ENCODE peak calls at places on chromosomes 7 and 10, in eight cellular contexts. D is endothelial cell of umbilical vein, P is breast epithelium, A is H1, X is sigmoid colon, R is body of pancreas, L is tibial nerve, G is IMR-90. W is an unnamed sample.

GRCh38 chr10:79102056-79102874 is 33.5 kb downstream of the ZMIZ1 start:
- DNase-seq in D (peak), P (peak), A (no peak), X (peak), R (peak), L (peak), G (peak), W (peak)

GRCh38 chr7:64875658-64876406 is 27.2 kb upstream of the ZNF273 start:
- DNase-seq in D (no peak), P (no peak), A (no peak), X (no peak), R (no peak), L (peak), G (no peak), W (no peak)

GRCh38 chr10:4883079-4883739 is 57.2 kb downstream of the AKR1E2 start:
- DNase-seq in D (no peak), P (no peak), A (no peak), X (no peak), R (peak), L (no peak), G (peak), W (no peak)

GRCh38 chr10:124665980-124666379 is 78.2 kb downstream of the FAM53B start:
- DNase-seq in D (no peak), P (no peak), A (no peak), X (no peak), R (no peak), L (no peak), G (no peak), W (no peak)

GRCh38 chr7:108863221-108863848 is 293.7 kb downstream of the DNAJB9 start:
- DNase-seq in D (no peak), P (no peak), A (no peak), X (no peak), R (no peak), L (no peak), G (no peak), W (no peak)

GRCh38 chr10:99232357-99232999 is 3.2 kb downstream of the HPSE2 start:
- DNase-seq in D (no peak), P (no peak), A (no peak), X (no peak), R (no peak), L (no peak), G (no peak), W (no peak)

GRCh38 chr10:32000937-32001336 is 55.3 kb downstream of the KIF5B start:
- DNase-seq in D (no peak), P (no peak), A (no peak), X (no peak), R (no peak), L (no peak), G (peak), W (no peak)

GRCh38 chr10:77844713-77845454 is 81.7 kb downstream of the DLG5 start:
- DNase-seq in D (peak), P (peak), A (no peak), X (no peak), R (no peak), L (no peak), G (peak), W (no peak)

GRCh38 chr7:41916450-41916927 is 213.6 kb upstream of the INHBA start:
- DNase-seq in D (peak), P (peak), A (no peak), X (peak), R (peak), L (peak), G (peak), W (peak)

GRCh38 chr7:45890902-45891461 is 2.7 kb downstream of the IGFBP1 start:
- DNase-seq in D (peak), P (no peak), A (no peak), X (no peak), R (no peak), L (peak), G (peak), W (no peak)

GRCh38 chr7:52944916-52945315 is 90.5 kb upstream of the POM121L12 start:
- DNase-seq in D (no peak), P (no peak), A (no peak), X (no peak), R (no peak), L (no peak), G (no peak), W (no peak)

GRCh38 chr7:33157781-33158180 is 28.4 kb downstream of the BBS9 start:
- DNase-seq in D (no peak), P (no peak), A (no peak), X (no peak), R (no peak), L (no peak), G (peak), W (no peak)

GRCh38 chr10:133276435-133277201 is at the start of gene ADAM8:
- DNase-seq in D (no peak), P (no peak), A (peak), X (no peak), R (peak), L (no peak), G (no peak), W (no peak)

GRCh38 chr10:45286980-45287379 is 28.4 kb downstream of the OR13A1 start:
- DNase-seq in D (no peak), P (no peak), A (no peak), X (no peak), R (no peak), L (no peak), G (no peak), W (no peak)

GRCh38 chr10:73916761-73917470 is 6.0 kb downstream of the PLAU start:
- DNase-seq in D (no peak), P (no peak), A (no peak), X (no peak), R (no peak), L (no peak), G (peak), W (no peak)

GRCh38 chr10:12129222-12130111 is at the start of gene SEC61A2:
- DNase-seq in D (peak), P (peak), A (peak), X (peak), R (peak), L (peak), G (peak), W (peak)

GRCh38 chr10:17851611-17852010 is 42.5 kb downstream of the MRC1 start:
- DNase-seq in D (peak), P (no peak), A (no peak), X (peak), R (peak), L (peak), G (no peak), W (peak)

GRCh38 chr7:20075992-20076813 is 141.0 kb downstream of the MACC1 start:
- DNase-seq in D (no peak), P (no peak), A (no peak), X (no peak), R (peak), L (no peak), G (no peak), W (no peak)

GRCh38 chr7:105652359-105652993 is 71.2 kb upstream of the EFCAB10 start:
- DNase-seq in D (peak), P (peak), A (peak), X (peak), R (peak), L (peak), G (peak), W (peak)

GRCh38 chr7:30708983-30709382 is 26.7 kb upstream of the CRHR2 start:
- DNase-seq in D (no peak), P (no peak), A (no peak), X (peak), R (peak), L (peak), G (no peak), W (peak)

GRCh38 chr7:107579881-107580715 is at the start of gene BCAP29:
- DNase-seq in D (peak), P (peak), A (peak), X (peak), R (peak), L (peak), G (peak), W (peak)
- TF ChIP-seq POLR2A in D (peak), P (peak), A (peak), X (no peak), R (peak), L (peak), G (peak), W (peak)

GRCh38 chr7:90230834-90231233 is 14.1 kb upstream of the CFAP69 start:
- DNase-seq in D (no peak), P (no peak), A (no peak), X (no peak), R (no peak), L (no peak), G (no peak), W (no peak)
- TF ChIP-seq POLR2A in D (no peak), P (no peak), A (no peak), X (no peak), R (no peak), L (no peak), G (no peak), W (no peak)

DNA sequence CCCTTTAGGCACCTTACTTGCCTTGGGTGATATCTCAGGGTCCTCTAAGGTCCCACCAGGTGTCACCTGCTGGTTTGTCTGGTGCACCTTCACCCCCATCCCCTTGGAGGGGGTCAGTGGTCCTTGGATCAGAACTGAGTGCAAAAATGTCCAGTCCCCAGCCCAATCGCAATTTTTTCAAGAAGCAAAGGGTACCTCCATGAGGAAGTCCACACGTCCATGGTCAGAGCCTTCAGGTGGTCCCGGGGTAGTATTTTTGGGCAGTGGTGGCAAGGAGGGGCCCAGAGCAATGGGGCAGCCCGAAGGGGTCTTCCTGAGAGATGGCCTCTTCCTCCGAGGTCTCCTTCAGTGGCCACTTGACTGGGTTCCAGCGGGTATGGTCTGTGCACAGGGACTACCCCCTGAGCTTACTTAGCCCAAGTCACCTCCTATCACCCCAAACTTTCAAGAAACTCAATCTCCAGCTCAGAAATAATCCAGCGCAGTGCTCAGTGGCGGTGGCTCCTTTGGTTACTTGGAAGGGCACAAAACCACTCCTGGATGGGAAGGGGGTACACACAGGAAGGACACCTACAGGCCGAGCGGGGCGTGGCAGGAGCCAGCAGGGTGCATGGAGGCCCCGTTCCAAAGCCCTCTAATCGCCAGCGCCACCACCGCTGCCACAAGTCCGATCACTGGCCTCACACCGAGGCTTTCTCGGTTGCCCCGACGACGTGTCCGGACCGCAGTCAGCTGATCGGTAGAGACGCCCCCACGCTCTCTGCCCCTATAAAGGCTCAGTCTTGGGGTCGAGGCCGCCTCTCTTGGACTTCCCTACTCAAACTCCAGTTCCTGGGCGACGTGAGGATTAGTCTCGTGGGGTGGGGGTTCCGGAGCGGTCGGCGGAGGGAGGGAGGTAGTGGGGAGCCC is 4.5 kb downstream of the SAP25 start:
- DNase-seq in D (peak), P (peak), A (peak), X (peak), R (peak), L (peak), G (no peak), W (no peak)
- TF ChIP-seq POLR2A in D (no peak), P (no peak), A (no peak), X (no peak), R (no peak), L (no peak), G (no peak), W (no peak)

DNA sequence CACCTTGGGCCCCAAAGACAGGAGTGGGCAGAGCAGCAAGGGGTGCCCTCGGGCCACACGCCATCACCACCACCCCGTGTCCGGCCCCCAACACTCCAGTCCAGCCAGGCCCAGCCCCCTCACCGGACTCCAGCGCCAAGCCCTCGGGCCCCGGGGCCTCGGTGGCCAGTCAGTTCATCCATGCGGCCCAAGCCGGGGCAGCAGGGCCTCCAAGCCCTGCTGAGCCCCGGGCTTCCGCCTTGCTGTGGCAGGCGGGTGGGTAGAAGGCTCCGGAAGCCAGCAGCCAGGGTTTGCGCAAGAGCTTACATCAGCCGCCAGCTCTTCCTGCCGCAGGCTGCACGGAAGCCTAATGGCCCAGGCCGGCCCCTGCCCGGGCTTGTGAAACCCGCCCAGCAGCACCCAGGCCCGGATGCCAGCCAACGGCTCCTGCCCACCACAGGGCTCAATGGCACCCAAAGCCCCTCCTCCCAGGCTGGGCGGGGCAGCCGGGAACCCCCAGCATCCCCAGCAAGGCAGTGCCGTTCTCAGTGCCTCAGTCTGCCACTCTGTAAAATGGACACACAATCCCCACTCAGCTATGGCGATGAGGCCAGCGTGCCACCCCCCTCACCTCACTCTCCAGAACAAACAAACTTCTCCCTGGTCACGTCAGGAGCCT is 26.5 kb downstream of the TNRC18 start:
- DNase-seq in D (peak), P (peak), A (no peak), X (peak), R (peak), L (peak), G (peak), W (peak)
- TF ChIP-seq POLR2A in D (no peak), P (no peak), A (no peak), X (no peak), R (peak), L (peak), G (no peak), W (no peak)

GRCh38 chr10:130220251-130221185 is 84.3 kb downstream of the GLRX3 start:
- DNase-seq in D (no peak), P (no peak), A (no peak), X (peak), R (no peak), L (no peak), G (no peak), W (no peak)

GRCh38 chr10:130218936-130219335 is 82.7 kb downstream of the GLRX3 start:
- DNase-seq in D (no peak), P (no peak), A (no peak), X (peak), R (no peak), L (no peak), G (no peak), W (no peak)

GRCh38 chr10:130222381-130222780 is 86.2 kb downstream of the GLRX3 start:
- DNase-seq in D (no peak), P (no peak), A (no peak), X (peak), R (no peak), L (no peak), G (no peak), W (no peak)

GRCh38 chr10:130218181-130218641 is 82.0 kb downstream of the GLRX3 start:
- DNase-seq in D (no peak), P (no peak), A (no peak), X (peak), R (no peak), L (no peak), G (no peak), W (no peak)

DNA sequence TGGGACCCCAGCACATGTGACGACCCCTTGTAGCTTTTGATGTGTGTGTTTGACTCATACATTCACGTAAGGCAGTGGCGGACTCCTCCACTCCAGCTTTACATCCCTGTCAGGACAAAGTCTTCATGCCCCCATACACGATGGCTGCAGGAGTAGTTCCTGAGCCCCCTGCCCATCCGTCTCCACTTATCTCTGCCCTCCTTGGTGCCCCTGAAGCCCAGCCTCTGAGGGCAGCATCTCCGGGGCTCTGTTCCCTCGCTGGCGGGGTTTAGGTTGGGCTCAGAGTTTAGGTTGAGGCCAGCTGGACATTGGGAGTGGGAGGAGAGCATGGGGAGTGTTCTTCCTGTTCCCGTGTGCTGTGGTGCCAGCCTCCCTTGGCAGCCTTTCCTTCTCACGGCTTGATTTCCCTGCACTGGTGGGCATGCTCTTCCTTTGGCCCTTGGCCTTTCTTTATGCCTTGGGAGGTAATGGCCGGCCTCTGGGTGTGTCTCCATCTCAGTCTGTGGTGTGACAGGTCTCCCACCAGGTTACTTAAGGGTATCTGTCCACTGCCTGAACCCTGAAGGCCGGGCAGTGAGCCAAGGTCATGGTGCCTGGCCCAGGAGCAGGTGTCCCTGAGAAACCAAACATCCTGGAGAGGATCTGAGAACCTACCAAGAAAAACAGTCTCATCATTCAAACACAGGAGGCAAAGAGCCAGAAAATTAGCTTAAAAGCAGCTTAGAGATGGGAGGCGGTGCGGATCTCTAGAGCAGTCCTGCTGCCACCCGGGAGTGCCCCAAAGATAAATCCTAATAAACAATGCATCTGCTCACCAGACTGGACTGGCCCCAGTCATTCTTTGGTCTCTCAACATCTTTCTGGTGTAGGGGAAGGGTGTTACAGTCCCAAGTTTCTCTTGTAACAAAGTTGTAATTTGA is 85.5 kb downstream of the GLRX3 start:
- DNase-seq in D (no peak), P (no peak), A (no peak), X (peak), R (no peak), L (no peak), G (no peak), W (no peak)
- TF ChIP-seq POLR2A in D (no peak), P (no peak), A (no peak), X (no peak), R (no peak), L (no peak), G (no peak), W (no peak)

GRCh38 chr7:74141705-74142104 is 32.5 kb upstream of the EIF4H start:
- DNase-seq in D (peak), P (no peak), A (no peak), X (no peak), R (no peak), L (no peak), G (no peak), W (no peak)

GRCh38 chr7:74148491-74148890 is 25.7 kb upstream of the EIF4H start:
- DNase-seq in D (no peak), P (no peak), A (no peak), X (no peak), R (no peak), L (no peak), G (no peak), W (no peak)

GRCh38 chr7:74138945-74139843 is 35.0 kb upstream of the EIF4H start:
- DNase-seq in D (no peak), P (no peak), A (peak), X (no peak), R (no peak), L (no peak), G (no peak), W (peak)

GRCh38 chr7:74138334-74138867 is 35.8 kb upstream of the EIF4H start:
- DNase-seq in D (no peak), P (no peak), A (no peak), X (no peak), R (no peak), L (no peak), G (no peak), W (no peak)

DNA sequence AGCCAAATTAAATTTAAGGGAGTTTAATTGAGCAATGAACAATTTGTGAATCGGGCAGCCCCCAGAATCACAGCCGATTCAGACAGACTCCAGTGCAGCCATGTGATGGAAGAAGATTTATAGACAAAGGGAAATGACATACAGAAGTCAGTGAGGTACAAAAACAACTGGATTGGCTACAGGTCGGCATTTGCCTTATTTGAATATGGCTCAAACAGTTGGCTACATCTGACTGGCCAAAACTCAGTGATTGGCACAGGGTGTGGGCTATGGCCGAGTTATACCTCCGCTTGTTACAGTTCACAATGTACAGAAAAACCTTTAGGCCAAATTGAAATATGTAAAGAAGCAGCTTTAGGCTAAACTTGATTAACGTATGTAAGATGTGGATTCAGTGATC is 30.8 kb upstream of the EIF4H start:
- DNase-seq in D (peak), P (no peak), A (no peak), X (no peak), R (no peak), L (no peak), G (no peak), W (no peak)
- TF ChIP-seq POLR2A in D (no peak), P (no peak), A (no peak), X (no peak), R (no peak), L (no peak), G (no peak), W (no peak)

W was measured in gastrocnemius medialis.